ENCODE peak calls at places on chromosomes 16 and 17, in nine cellular contexts. Z is GM03348, D is ELR, U is NCI-H1436, G is colonic mucosa, H is GM19239, E is HTR-8/SVneo, K is kidney glomerular epithelial cell, I is DMS 273 treated with DMSO at 0.1 percent for 48 hours. C is an unnamed sample.

GRCh38 chr17:45895969-45896793 is 1.8 kb downstream of the MAPT start:
- DNase-seq in E (no peak), I (no peak), G (no peak), D (no peak), H (no peak), Z (no peak), U (peak; percentile 42), K (no peak), C (no peak)

GRCh38 chr16:79847101-79847500 is 246.6 kb upstream of the MAF start:
- DNase-seq in G (no peak), Z (no peak), H (no peak), D (no peak), I (no peak), E (no peak), U (no peak), K (no peak), C (no peak)

GRCh38 chr17:33871720-33872535 is 383.2 kb upstream of the CCL2 start:
- DNase-seq in G (no peak), D (peak; percentile 1), K (peak; percentile 81), Z (peak; percentile 12), I (no peak), U (no peak), H (no peak), E (no peak), C (peak; percentile 27)

GRCh38 chr17:53006006-53006405 is 816.7 kb upstream of the KIF2B start:
- DNase-seq in K (no peak), U (no peak), G (no peak), D (no peak), I (no peak), E (no peak), Z (no peak), H (no peak), C (no peak)

GRCh38 chr17:4789951-4790704 is 1.4 kb downstream of the GLTPD2 start:
- DNase-seq in D (peak; percentile 97), G (peak; percentile 92), H (peak; percentile 86), Z (peak; percentile 96), K (peak; percentile 83), E (peak; percentile 90), U (peak; percentile 67), I (peak; percentile 30), C (peak; percentile 78)

GRCh38 chr17:56867948-56868376 is 34.0 kb downstream of the DGKE start:
- DNase-seq in I (no peak), H (no peak), E (peak; percentile 39), K (no peak), D (peak; percentile 76), Z (peak; percentile 11), G (no peak), U (no peak), C (no peak)

GRCh38 chr16:56985288-56985961 is 3.9 kb upstream of the NLRC5 start:
- DNase-seq in Z (peak; percentile 94), U (peak; percentile 37), G (peak; percentile 76), K (peak; percentile 52), H (no peak), E (peak; percentile 75), D (peak; percentile 91), I (peak; percentile 28), C (no peak)

GRCh38 chr17:61492759-61493526 is 40.7 kb downstream of the TBX4 start:
- DNase-seq in I (no peak), H (no peak), K (no peak), D (peak; percentile 72), U (no peak), Z (peak; percentile 63), E (peak; percentile 55), G (no peak), C (no peak)

GRCh38 chr17:72404872-72405271 is 284.1 kb downstream of the SOX9 start:
- DNase-seq in D (peak; percentile 62), I (no peak), H (no peak), Z (peak; percentile 64), U (no peak), G (no peak), K (peak; percentile 45), E (no peak), C (no peak)

GRCh38 chr17:82247856-82248671 is 19.2 kb downstream of the SLC16A3 start:
- DNase-seq in U (no peak), D (no peak), G (no peak), H (no peak), K (no peak), I (no peak), Z (no peak), E (no peak), C (no peak)

GRCh38 chr17:2711608-2712299 is at the start of gene CLUH:
- DNase-seq in U (peak; percentile 88), D (peak; percentile 97), E (peak; percentile 99), I (peak; percentile 43), H (peak; percentile 99), Z (peak; percentile 99), G (peak; percentile 98), K (peak; percentile 89), C (peak; percentile 77)

GRCh38 chr17:41982026-41982989 is 15.7 kb downstream of the CNP start:
- DNase-seq in E (no peak), U (no peak), I (no peak), Z (no peak), D (no peak), H (no peak), G (no peak), K (peak; percentile 18), C (no peak)

GRCh38 chr17:78697846-78698343 is 84.2 kb downstream of the CYTH1 start:
- DNase-seq in I (no peak), D (no peak), G (no peak), H (no peak), E (no peak), U (no peak), K (no peak), Z (no peak), C (no peak)

GRCh38 chr16:85187002-85187401 is 74.7 kb upstream of the CIBAR2 start:
- DNase-seq in K (no peak), Z (peak; percentile 80), E (no peak), G (no peak), I (no peak), H (no peak), D (peak; percentile 75), U (no peak), C (no peak)

GRCh38 chr17:56441331-56441730 is 152.2 kb upstream of the NOG start:
- DNase-seq in E (peak; percentile 69), H (no peak), G (no peak), K (no peak), D (peak; percentile 79), U (no peak), I (no peak), Z (peak; percentile 40), C (no peak)

GRCh38 chr16:76748698-76749097 is 442.3 kb upstream of the MON1B start:
- DNase-seq in I (no peak), U (no peak), G (no peak), D (no peak), H (no peak), E (no peak), K (no peak), Z (no peak), C (no peak)

GRCh38 chr16:35741546-35741945 is 2282.1 kb downstream of the TP53TG3F start:
- DNase-seq in D (no peak), G (no peak), E (no peak), Z (no peak), H (no peak), K (no peak), I (no peak), U (no peak), C (no peak)

C was measured in NCI-H345.